ENCODE peak calls at places on chromosomes 7 and 10, in ten cellular contexts. T is GM23248; Q is iPS DF 6.9; B is naive thymus-derived CD8-positive, alpha-beta T cell; J is stimulated activated naive CD8-positive, alpha-beta T cell treated with anti-CD3 and anti-CD28 coated beads, Interleukin-15, Interleukin-2, amounts not matched to agents 100 U/mL and 50 U/mL, for 24 hours; S is activated naive CD8-positive, alpha-beta T cell treated with anti-CD3 and anti-CD28 coated beads, Interleukin-2, amount 50 U/mL, for 24 hours; I is AG20443; H is NCI-H1092; U is kidney glomerular epithelial cell; Y is thoracic aorta. W is an unnamed sample.

GRCh38 chr10:28619465-28619864 is 57.9 kb upstream of the BAMBI start:
- DNase-seq in H (no peak), S (no peak), T (no peak), U (no peak), I (no peak), J (no peak), Q (no peak), Y (no peak), B (no peak), W (no peak)

GRCh38 chr7:19522486-19522885 is 186.4 kb downstream of the POLR1F start:
- DNase-seq in J (no peak), B (no peak), T (peak), Q (no peak), U (peak), H (no peak), S (no peak), Y (no peak), I (peak), W (peak)

GRCh38 chr7:159062596-159062995 is 82.1 kb downstream of the VIPR2 start:
- DNase-seq in Q (no peak), J (no peak), U (no peak), S (no peak), B (no peak), Y (no peak), H (no peak), T (no peak), I (no peak), W (no peak)

GRCh38 chr10:13222151-13222550 is 12.0 kb downstream of the UCMA start:
- DNase-seq in Q (no peak), H (no peak), T (no peak), Y (no peak), S (no peak), J (no peak), U (no peak), B (no peak), I (no peak), W (no peak)

GRCh38 chr7:137953692-137954470 is 48.0 kb downstream of the CREB3L2 start:
- DNase-seq in Y (no peak), S (no peak), U (peak), T (peak), B (no peak), I (peak), Q (no peak), H (no peak), J (no peak), W (peak)

GRCh38 chr7:24475573-24475972 is 97.7 kb upstream of the PALS2 start:
- DNase-seq in S (no peak), Q (peak), J (no peak), B (no peak), U (no peak), I (no peak), H (no peak), T (no peak), Y (no peak), W (no peak)

GRCh38 chr10:48545462-48546145 is 59.3 kb downstream of the ARHGAP22 start:
- DNase-seq in H (no peak), I (no peak), S (no peak), B (no peak), U (no peak), Y (no peak), T (no peak), Q (no peak), J (no peak), W (no peak)

GRCh38 chr7:127525866-127526456 is 59.4 kb downstream of the GCC1 start:
- DNase-seq in Q (no peak), U (no peak), J (no peak), I (no peak), S (no peak), B (no peak), H (no peak), T (no peak), Y (no peak), W (no peak)

GRCh38 chr7:116805100-116805544 is 57.3 kb upstream of the CAPZA2 start:
- DNase-seq in I (peak), J (no peak), T (peak), Y (no peak), U (no peak), S (no peak), B (no peak), H (peak), Q (no peak), W (peak)

GRCh38 chr10:27664464-27664863 is 81.2 kb downstream of the MKX start:
- DNase-seq in J (no peak), I (no peak), Y (no peak), T (no peak), H (no peak), Q (no peak), S (no peak), B (no peak), U (peak), W (no peak)

GRCh38 chr10:100984670-100985177 is 2.6 kb downstream of the MRPL43 start:
- DNase-seq in S (no peak), T (no peak), I (no peak), B (no peak), Y (no peak), U (no peak), H (no peak), J (no peak), Q (no peak), W (no peak)

GRCh38 chr10:44306147-44306710 is 78.7 kb downstream of the CXCL12 start:
- DNase-seq in I (peak), B (no peak), Q (no peak), T (peak), H (no peak), U (no peak), J (no peak), Y (no peak), S (no peak), W (peak)

GRCh38 chr7:93119191-93119905 is 1.6 kb upstream of the SAMD9 start:
- DNase-seq in B (no peak), U (no peak), T (peak), H (no peak), I (peak), S (no peak), Q (no peak), Y (no peak), J (no peak), W (no peak)

GRCh38 chr7:112306903-112307302 is 100.4 kb downstream of the ZNF277 start:
- DNase-seq in B (no peak), J (no peak), Y (no peak), S (no peak), Q (no peak), U (no peak), I (no peak), T (no peak), H (no peak), W (no peak)

GRCh38 chr7:116802144-116802747 is 60.1 kb upstream of the CAPZA2 start:
- DNase-seq in I (peak), T (peak), Q (no peak), H (no peak), J (no peak), Y (no peak), S (no peak), B (no peak), U (peak), W (peak)

GRCh38 chr10:104246981-104247380 is 7.7 kb upstream of the GSTO1 start:
- DNase-seq in J (no peak), B (no peak), U (no peak), Q (no peak), I (peak), T (peak), H (no peak), Y (no peak), S (no peak), W (peak)

GRCh38 chr10:79148452-79149344 is 79.9 kb downstream of the ZMIZ1 start:
- DNase-seq in H (peak), J (no peak), T (peak), S (no peak), B (no peak), Q (no peak), U (no peak), I (peak), Y (no peak), W (peak)

GRCh38 chr7:522071-522937 is 2.7 kb upstream of the PDGFA start:
- DNase-seq in J (peak), S (peak), H (no peak), U (peak), I (peak), Y (no peak), Q (no peak), B (no peak), T (peak), W (peak)

GRCh38 chr7:18402488-18403183 is 92.9 kb upstream of the HDAC9 start:
- DNase-seq in U (no peak), S (no peak), I (peak), J (no peak), Y (no peak), H (no peak), B (no peak), Q (no peak), T (peak), W (peak)

GRCh38 chr7:2905500-2905899 is 61.4 kb upstream of the GNA12 start:
- DNase-seq in I (no peak), S (no peak), J (no peak), H (no peak), T (no peak), Y (no peak), B (no peak), Q (no peak), U (no peak), W (no peak)

GRCh38 chr10:5043716-5044115 is 40.1 kb upstream of the AKR1C2 start:
- DNase-seq in Y (no peak), Q (no peak), T (peak), S (no peak), I (peak), H (peak), J (no peak), B (no peak), U (no peak), W (peak)

GRCh38 chr10:72785422-72785818 is 93.5 kb downstream of the MCU start:
- DNase-seq in B (no peak), Y (no peak), J (no peak), U (no peak), H (no peak), Q (no peak), S (no peak), I (no peak), T (no peak), W (no peak)

GRCh38 chr10:114026189-114027040 is 17.3 kb upstream of the ADRB1 start:
- DNase-seq in U (peak), I (peak), H (no peak), Q (no peak), J (no peak), B (no peak), Y (no peak), T (peak), S (no peak), W (peak)

GRCh38 chr7:47049234-47049774 is 532.6 kb downstream of the TNS3 start:
- DNase-seq in I (no peak), T (no peak), J (no peak), U (no peak), S (no peak), Y (no peak), Q (no peak), B (no peak), H (no peak), W (no peak)

GRCh38 chr7:135645296-135645904 is 16.9 kb upstream of the STMP1 start:
- DNase-seq in J (no peak), Q (no peak), T (peak), H (no peak), B (no peak), I (peak), Y (no peak), S (no peak), U (peak), W (peak)

GRCh38 chr10:101585841-101586240 is 2.2 kb downstream of the POLL start:
- DNase-seq in S (no peak), H (no peak), Y (no peak), J (no peak), Q (no peak), B (no peak), U (no peak), I (no peak), T (no peak), W (no peak)

GRCh38 chr10:6136215-6137201 is 47.7 kb downstream of the RBM17 start:
- DNase-seq in U (peak), J (peak), Y (no peak), Q (no peak), I (peak), H (no peak), T (peak), S (peak), B (no peak), W (peak)